ENCODE peak calls at places on chromosomes 5 and 9, in eight cellular contexts. Y is CD8-positive, alpha-beta T cell; H is ascending aorta; J is HFF-Myc; X is WERI-Rb-1; L is cardiac fibroblast; A is H1; U is mucosa of descending colon. Q is an unnamed sample.

GRCh38 chr5:72539038-72539437 is 31.8 kb upstream of the ZNF366 start:
- DNase-seq in Y (no peak), H (no peak), J (no peak), X (no peak), L (no peak), A (no peak), U (no peak), Q (no peak)

GRCh38 chr5:143030349-143030748 is 260.2 kb downstream of the ARHGAP26 start:
- DNase-seq in Y (peak; percentile 36), H (no peak), J (no peak), X (no peak), L (no peak), A (no peak), U (no peak), Q (no peak)

GRCh38 chr5:34555699-34556513 is 100.2 kb upstream of the RAI14 start:
- DNase-seq in Y (no peak), H (no peak), J (no peak), X (peak; percentile 73), L (no peak), A (no peak), U (no peak), Q (no peak)

GRCh38 chr5:90530736-90531487 is 1.5 kb upstream of the LYSMD3 start:
- DNase-seq in Y (no peak), H (no peak), J (no peak), X (no peak), L (peak; percentile 7), A (no peak), U (no peak), Q (no peak)

GRCh38 chr5:98218838-98219237 is 554.6 kb upstream of the RGMB start:
- DNase-seq in Y (no peak), H (no peak), J (no peak), X (no peak), L (no peak), A (no peak), U (no peak), Q (no peak)

GRCh38 chr5:169122951-169123350 is 178.0 kb downstream of the SLIT3 start:
- DNase-seq in Y (no peak), H (no peak), J (no peak), X (no peak), L (no peak), A (no peak), U (no peak), Q (no peak)

GRCh38 chr5:127442085-127442484 is 75.4 kb upstream of the PRRC1 start:
- DNase-seq in Y (no peak), H (no peak), J (no peak), X (no peak), L (peak; percentile 55), A (no peak), U (no peak), Q (peak; percentile 42)

GRCh38 chr5:178470693-178471025 is 119.5 kb downstream of the COL23A1 start:
- DNase-seq in Y (no peak), H (no peak), J (no peak), X (no peak), L (no peak), A (no peak), U (no peak), Q (no peak)

GRCh38 chr9:94881023-94881422 is 154.5 kb downstream of the AOPEP start:
- DNase-seq in Y (no peak), H (no peak), J (no peak), X (no peak), L (no peak), A (peak; percentile 6), U (no peak), Q (no peak)

DNA sequence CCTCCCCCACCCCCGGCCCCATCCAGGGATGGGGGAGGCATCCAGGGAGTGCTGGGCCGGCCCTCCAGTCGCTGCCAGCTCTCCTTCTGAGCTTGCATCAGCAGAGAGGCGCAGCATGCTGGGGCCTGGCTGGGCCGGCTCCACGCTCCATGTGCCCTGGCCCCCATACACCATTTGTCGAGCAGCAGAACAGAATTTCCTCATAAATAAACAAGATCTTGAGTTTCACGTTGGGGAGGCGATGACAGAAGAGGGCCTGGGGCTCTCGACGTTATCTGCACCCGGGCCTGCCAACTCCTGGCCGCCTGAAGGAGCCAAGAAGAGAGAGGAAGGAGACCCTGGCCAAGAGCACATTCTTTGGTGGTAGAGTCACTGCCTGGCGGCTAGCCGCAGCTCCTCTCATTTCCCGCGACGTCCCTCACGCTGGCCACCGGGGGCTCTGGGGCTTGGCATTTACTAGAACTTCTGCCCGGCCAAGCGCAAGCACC is 177.0 kb downstream of the FGF18 start:
- DNase-seq in Y (no peak), H (peak; percentile 90), J (peak; percentile 45), X (no peak), L (peak; percentile 66), A (peak; percentile 63), U (no peak), Q (peak; percentile 80)
- TF ChIP-seq CTCF in Y (no peak), H (no peak), J (no peak), X (no peak), L (no peak), A (peak; percentile 32), U (no peak), Q (no peak)

GRCh38 chr9:127847155-127847463 is 7.3 kb downstream of the ENG start:
- DNase-seq in Y (no peak), H (peak; percentile 82), J (no peak), X (peak; percentile 96), L (peak; percentile 54), A (no peak), U (no peak), Q (no peak)
- H3K4me3 ChIP-seq in Y (no peak overlapping the region), H (peak overlapping the region; percentile 4), J (no peak overlapping the region), X (peak overlapping the region; percentile 16), L (no peak overlapping the region), A (no peak overlapping the region), U (no peak overlapping the region), Q (no peak overlapping the region)

GRCh38 chr9:14660721-14661120 is 32.5 kb downstream of the ZDHHC21 start:
- DNase-seq in Y (no peak), H (no peak), J (no peak), X (no peak), L (no peak), A (no peak), U (no peak), Q (no peak)

GRCh38 chr9:14662060-14662453 is 31.2 kb downstream of the ZDHHC21 start:
- DNase-seq in Y (no peak), H (no peak), J (no peak), X (no peak), L (no peak), A (no peak), U (no peak), Q (no peak)

DNA sequence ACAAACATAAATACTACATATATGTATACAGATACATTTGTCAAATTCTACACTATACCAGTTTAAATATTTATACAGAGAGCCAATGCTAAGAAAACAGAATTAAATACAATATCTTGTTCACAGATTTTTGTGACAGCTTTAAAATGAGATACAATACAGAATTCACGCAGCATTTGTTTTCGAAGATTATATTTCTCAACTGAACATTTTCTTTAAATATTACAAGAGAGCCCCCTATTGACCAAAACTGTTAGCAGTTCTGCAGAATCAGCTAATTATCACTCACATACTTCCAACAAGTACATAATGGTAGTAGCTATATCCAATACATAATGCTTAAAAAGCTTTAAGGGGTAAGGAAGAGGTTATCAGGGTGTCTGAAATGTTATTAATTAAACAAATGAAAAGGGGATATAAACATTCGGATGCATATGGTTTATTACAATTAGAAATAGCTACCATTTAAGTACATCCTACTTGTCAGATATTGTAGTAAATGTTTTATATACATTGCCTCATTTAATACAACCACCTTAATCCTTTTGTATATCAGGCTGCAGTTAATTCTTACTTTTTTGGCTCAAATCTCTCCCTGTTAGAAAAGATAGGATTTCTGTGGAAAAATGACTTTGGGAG is 31.7 kb downstream of the ZDHHC21 start:
- DNase-seq in Y (no peak), H (no peak), J (no peak), X (no peak), L (peak; percentile 63), A (no peak), U (no peak), Q (peak; percentile 48)
- TF ChIP-seq CTCF in Y (no peak), H (peak; percentile 37), J (peak; percentile 45), X (peak; percentile 15), L (peak; percentile 53), A (no peak), U (no peak), Q (peak; percentile 61)

DNA sequence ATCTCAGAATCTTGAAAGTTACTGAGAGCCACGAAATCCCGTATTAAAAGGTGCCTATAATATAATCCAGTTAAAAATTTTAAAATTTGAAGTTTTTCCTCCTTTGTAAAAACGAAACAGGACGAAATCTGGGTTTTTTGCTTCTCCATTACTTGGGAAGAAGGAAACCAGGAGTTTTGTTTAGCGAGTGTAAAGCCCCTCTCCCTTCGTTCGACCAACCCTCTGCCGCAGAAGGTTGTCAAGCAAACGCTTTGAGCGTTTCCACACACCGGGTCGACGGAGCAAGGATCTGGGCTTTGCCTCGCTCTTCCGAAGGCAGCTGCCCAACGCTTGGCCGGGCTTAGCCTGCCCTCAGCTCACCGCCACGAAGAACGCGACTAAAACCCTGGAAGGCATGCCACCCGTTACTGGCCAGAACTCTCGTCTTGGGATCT is 1.6 kb upstream of the FOXE1 start:
- DNase-seq in Y (no peak), H (no peak), J (no peak), X (no peak), L (no peak), A (no peak), U (no peak), Q (no peak)
- H3K4me3 ChIP-seq in Y (no peak overlapping the region), H (peak overlapping the region; percentile 4), J (no peak overlapping the region), X (peak overlapping the region; percentile 55), L (no peak overlapping the region), A (peak overlapping the region; percentile 51), U (no peak overlapping the region), Q (no peak overlapping the region)